ENCODE peak calls at places on chromosomes 1 and 21, in four cellular contexts. O, Z, Q and F are unnamed samples.

GRCh38 chr1:76302711-76303347 is 228.3 kb downstream of the ST6GALNAC3 start:
- DNase-seq in O (no peak), Z (no peak), Q (no peak), F (no peak)

GRCh38 chr1:186790101-186790500 is 38.6 kb upstream of the PLA2G4A start:
- DNase-seq in O (no peak), Z (no peak), Q (no peak), F (no peak)

GRCh38 chr1:81832573-81832972 is 31.8 kb downstream of the ADGRL2 start:
- DNase-seq in O (no peak), Z (no peak), Q (no peak), F (peak)

GRCh38 chr1:234699795-234700665 is 90.1 kb upstream of the IRF2BP2 start:
- DNase-seq in O (no peak), Z (peak), Q (peak), F (no peak)

GRCh38 chr21:19507682-19508260 is 1104.2 kb upstream of the TMPRSS15 start:
- DNase-seq in O (no peak), Z (no peak), Q (no peak), F (no peak)

GRCh38 chr1:115089443-115090340 is at the start of gene TSPAN2:
- DNase-seq in O (peak), Z (peak), Q (peak), F (no peak)

GRCh38 chr1:178774263-178774662 is 49.2 kb downstream of the RALGPS2 start:
- DNase-seq in O (no peak), Z (peak), Q (no peak), F (no peak)

GRCh38 chr1:220224611-220225124 is 47.6 kb downstream of the RAB3GAP2 start:
- DNase-seq in O (no peak), Z (no peak), Q (no peak), F (no peak)

GRCh38 chr1:213876531-213876930 is 111.2 kb upstream of the PROX1 start:
- DNase-seq in O (no peak), Z (no peak), Q (no peak), F (no peak)

GRCh38 chr21:33334824-33335223 is 10.1 kb downstream of the IFNAR1 start:
- DNase-seq in O (no peak), Z (no peak), Q (no peak), F (no peak)

GRCh38 chr1:81032973-81033425 is 767.7 kb upstream of the ADGRL2 start:
- DNase-seq in O (no peak), Z (no peak), Q (no peak), F (no peak)

GRCh38 chr1:117225931-117226330 is 15.2 kb upstream of the VTCN1 start:
- DNase-seq in O (no peak), Z (no peak), Q (no peak), F (no peak)

GRCh38 chr1:216119600-216119999 is 303.6 kb downstream of the USH2A start:
- DNase-seq in O (no peak), Z (peak), Q (no peak), F (peak)

GRCh38 chr1:182549346-182549745 is 39.7 kb downstream of the RNASEL start:
- DNase-seq in O (no peak), Z (no peak), Q (no peak), F (no peak)

GRCh38 chr1:225845633-225846259 is 35.8 kb downstream of the EPHX1 start:
- DNase-seq in O (peak), Z (peak), Q (peak), F (peak)

GRCh38 chr1:112389689-112390088 is 6.3 kb upstream of the CTTNBP2NL start:
- DNase-seq in O (no peak), Z (no peak), Q (peak), F (no peak)

GRCh38 chr1:116508984-116509980 is 61.5 kb downstream of the CD58 start:
- DNase-seq in O (no peak), Z (peak), Q (no peak), F (no peak)

GRCh38 chr1:59574085-59574484 is 240.7 kb upstream of the HOOK1 start:
- DNase-seq in O (no peak), Z (no peak), Q (no peak), F (no peak)

GRCh38 chr1:237975903-237976302 is 85.2 kb upstream of the ZP4 start:
- DNase-seq in O (no peak), Z (no peak), Q (no peak), F (no peak)

GRCh38 chr1:177142013-177142412 is 22.5 kb downstream of the ASTN1 start:
- DNase-seq in O (no peak), Z (no peak), Q (no peak), F (no peak)

GRCh38 chr1:227321035-227321434 is 2.7 kb upstream of the CDC42BPA start:
- DNase-seq in O (no peak), Z (no peak), Q (no peak), F (no peak)

GRCh38 chr1:67574221-67574620 is 110.8 kb upstream of the GADD45A start:
- DNase-seq in O (no peak), Z (no peak), Q (no peak), F (no peak)

GRCh38 chr1:7454052-7454815 is 316.9 kb upstream of the VAMP3 start:
- DNase-seq in O (no peak), Z (peak), Q (no peak), F (no peak)

GRCh38 chr1:110150330-110151174 is at the start of gene SLC6A17:
- DNase-seq in O (no peak), Z (peak), Q (peak), F (no peak)

GRCh38 chr1:2951856-2952255 is 69.4 kb upstream of the ACTRT2 start:
- DNase-seq in O (no peak), Z (no peak), Q (no peak), F (no peak)

GRCh38 chr1:4351453-4351852 is 303.0 kb upstream of the AJAP1 start:
- DNase-seq in O (no peak), Z (no peak), Q (no peak), F (no peak)

DNA sequence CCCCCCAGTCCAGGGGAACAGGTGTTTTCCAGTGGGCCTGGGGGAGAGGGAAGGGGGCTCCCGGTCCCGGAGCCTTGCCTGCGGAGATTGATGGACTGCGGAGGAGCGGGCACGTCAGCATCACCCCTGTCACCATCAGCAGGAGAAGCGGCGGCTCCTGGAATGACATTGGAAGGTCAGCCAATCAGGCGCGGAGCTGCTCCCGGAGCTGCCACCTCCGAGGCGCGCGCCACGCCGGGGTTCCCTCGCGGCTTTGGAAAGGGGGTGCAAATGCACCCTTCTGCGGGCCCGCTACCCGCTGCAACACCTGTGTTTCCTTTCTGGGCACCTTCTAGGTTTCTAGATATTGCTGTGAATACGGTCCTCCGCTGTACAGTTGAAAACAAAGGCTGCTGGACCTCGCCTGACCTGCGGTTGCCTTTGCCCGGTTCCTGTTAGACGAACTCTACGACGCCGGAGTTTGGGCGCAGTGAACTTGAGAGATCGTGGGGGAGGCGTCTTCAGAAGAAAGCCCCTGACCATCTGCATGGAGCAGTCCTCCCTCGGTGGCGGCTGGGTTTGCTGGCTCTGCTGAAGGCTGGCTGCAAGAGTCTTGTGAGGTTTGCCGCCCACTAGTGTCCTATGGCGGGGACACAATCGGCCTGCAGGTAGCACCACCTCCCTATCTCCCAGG is 5.3 kb downstream of the DSCAM start:
- DNase-seq in O (peak), Z (no peak), Q (no peak), F (no peak)
- TF ChIP-seq CTCF in O (no peak), Z (no peak), Q (no peak), F (peak)

DNA sequence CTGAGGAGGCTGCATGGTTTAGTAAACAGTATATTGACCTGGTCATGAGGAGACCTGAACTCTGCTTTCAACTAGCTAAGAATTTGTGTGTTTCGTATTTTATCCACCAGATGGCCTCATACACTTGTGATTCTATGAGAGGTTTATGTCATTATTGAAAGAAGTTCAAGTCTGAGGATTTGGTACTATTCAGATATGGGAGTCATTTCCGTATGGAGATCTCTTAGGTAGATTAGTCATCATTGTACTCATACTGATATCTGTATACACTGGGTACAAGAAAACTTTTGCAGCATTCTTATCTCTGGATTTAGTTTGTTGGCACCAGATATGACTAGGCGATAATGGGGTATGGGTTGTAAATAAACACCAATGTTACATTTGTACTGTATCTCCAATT is 26.6 kb downstream of the ATF6 start:
- DNase-seq in O (no peak), Z (peak), Q (no peak), F (peak)
- TF ChIP-seq CTCF in O (peak), Z (peak), Q (peak), F (peak)

GRCh38 chr1:40042337-40042736 is 1.8 kb downstream of the CAP1 start:
- DNase-seq in O (no peak), Z (no peak), Q (no peak), F (no peak)

GRCh38 chr1:40039757-40040510 is 595 bp upstream of the CAP1 start:
- DNase-seq in O (peak), Z (peak), Q (peak), F (peak)

GRCh38 chr1:40041466-40041838 is 923 bp downstream of the CAP1 start:
- DNase-seq in O (no peak), Z (no peak), Q (no peak), F (no peak)

GRCh38 chr1:40039245-40039756 is 1.2 kb upstream of the CAP1 start:
- DNase-seq in O (peak), Z (no peak), Q (no peak), F (peak)

GRCh38 chr1:40040511-40041465 is at the start of gene CAP1:
- DNase-seq in O (peak), Z (peak), Q (peak), F (peak)
- TF ChIP-seq CTCF in O (no peak), Z (no peak), Q (no peak), F (no peak)

DNA sequence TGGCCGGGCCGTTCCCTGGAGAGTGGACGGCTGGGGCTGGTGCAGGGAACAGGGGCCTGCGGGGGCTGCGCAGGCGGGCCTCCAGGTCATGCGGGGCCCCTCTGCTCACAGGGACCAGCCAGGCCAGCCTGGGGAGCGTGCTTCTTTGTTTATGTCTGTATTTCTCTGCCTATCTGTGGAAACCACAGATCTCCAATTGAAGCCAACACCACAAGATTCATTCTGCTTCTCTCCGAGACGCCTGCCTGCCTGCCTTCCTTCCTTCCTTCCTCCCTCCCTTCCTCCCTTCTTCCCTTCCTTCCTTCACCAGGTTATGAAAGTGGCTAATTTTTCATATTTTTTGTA is 39.9 kb upstream of the HMGN1 start:
- DNase-seq in O (no peak), Z (no peak), Q (no peak), F (no peak)
- TF ChIP-seq CTCF in O (no peak), Z (peak), Q (no peak), F (no peak)

GRCh38 chr1:41475859-41476567 is 8.5 kb downstream of the EDN2 start:
- DNase-seq in O (no peak), Z (no peak), Q (no peak), F (no peak)
- TF ChIP-seq CTCF in O (no peak), Z (no peak), Q (no peak), F (peak)

GRCh38 chr1:23959461-23960290 is at the start of gene PNRC2:
- DNase-seq in O (peak), Z (peak), Q (peak), F (peak)

GRCh38 chr1:23957096-23957495 is 2.5 kb upstream of the PNRC2 start:
- DNase-seq in O (peak), Z (peak), Q (no peak), F (no peak)

GRCh38 chr1:23963617-23964234 is 4.1 kb downstream of the PNRC2 start:
- DNase-seq in O (no peak), Z (no peak), Q (no peak), F (no peak)

GRCh38 chr1:23960291-23960718 is 677 bp downstream of the PNRC2 start:
- DNase-seq in O (no peak), Z (no peak), Q (no peak), F (no peak)

GRCh38 chr1:23958810-23959460 is 693 bp upstream of the PNRC2 start:
- DNase-seq in O (peak), Z (peak), Q (peak), F (peak)
- TF ChIP-seq CTCF in O (no peak), Z (peak), Q (peak), F (peak)

DNA sequence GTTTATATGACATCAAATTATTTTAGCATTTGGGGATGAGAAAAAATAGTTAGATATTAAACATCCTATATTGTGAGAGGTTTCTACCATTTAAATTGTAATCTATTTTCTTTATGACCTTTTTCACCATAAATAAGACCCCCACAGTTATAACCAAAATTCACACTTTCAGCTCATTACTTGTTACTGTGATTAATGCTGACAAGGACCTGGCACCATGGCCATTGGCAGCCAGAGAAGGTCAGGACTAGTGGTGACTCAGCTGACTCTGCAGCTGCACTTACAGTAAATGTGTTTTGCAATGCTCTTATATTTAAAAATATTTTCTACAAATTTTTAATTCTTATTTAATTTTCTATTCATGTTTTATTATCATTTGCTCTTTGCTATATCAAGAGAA is 133.3 kb upstream of the C1orf105 start:
- DNase-seq in O (peak), Z (peak), Q (peak), F (peak)
- TF ChIP-seq CTCF in O (no peak), Z (no peak), Q (no peak), F (no peak)

GRCh38 chr1:92210701-92211100 is 7.0 kb upstream of the C1orf146 start:
- DNase-seq in O (no peak), Z (no peak), Q (no peak), F (no peak)
- TF ChIP-seq CTCF in O (no peak), Z (no peak), Q (no peak), F (no peak)